ENCODE peak calls at places on chromosomes 11 and 22, in seven cellular contexts. One of them, this sample, is unnamed.

GRCh38 chr11:125449586-125449985 is 46.5 kb downstream of the FEZ1 start:
- DNase-seq in colonic mucosa: no peak
- DNase-seq in fibroblast of lung: no peak
- DNase-seq in CD8-positive, alpha-beta T cell: no peak
- DNase-seq in thyroid gland: no peak
- DNase-seq in lower lobe of right lung: no peak
- DNase-seq in GM23248: no peak
- DNase-seq in this sample: no peak

GRCh38 chr11:106399075-106399500 is 321.6 kb downstream of the AASDHPPT start:
- DNase-seq in GM23248: peak; percentile 99
- DNase-seq in CD8-positive, alpha-beta T cell: no peak
- DNase-seq in fibroblast of lung: peak; percentile 100
- DNase-seq in thyroid gland: no peak
- DNase-seq in colonic mucosa: no peak
- DNase-seq in lower lobe of right lung: no peak
- DNase-seq in this sample: peak; percentile 30

GRCh38 chr11:90229791-90230190 is 6.9 kb upstream of the CHORDC1 start:
- DNase-seq in thyroid gland: no peak
- DNase-seq in lower lobe of right lung: no peak
- DNase-seq in fibroblast of lung: peak; percentile 51
- DNase-seq in colonic mucosa: no peak
- DNase-seq in GM23248: peak; percentile 27
- DNase-seq in CD8-positive, alpha-beta T cell: no peak
- DNase-seq in this sample: no peak

GRCh38 chr11:95231881-95232605 is 1.0 kb upstream of the SESN3 start:
- DNase-seq in CD8-positive, alpha-beta T cell: peak; percentile 52
- DNase-seq in colonic mucosa: peak; percentile 72
- DNase-seq in fibroblast of lung: peak; percentile 78
- DNase-seq in thyroid gland: peak; percentile 63
- DNase-seq in GM23248: peak; percentile 82
- DNase-seq in lower lobe of right lung: peak; percentile 80
- DNase-seq in this sample: peak; percentile 82

GRCh38 chr22:41197808-41198585 is 7.1 kb upstream of the L3MBTL2 start:
- DNase-seq in lower lobe of right lung: peak; percentile 58
- DNase-seq in fibroblast of lung: peak; percentile 27
- DNase-seq in CD8-positive, alpha-beta T cell: no peak
- DNase-seq in thyroid gland: peak; percentile 31
- DNase-seq in GM23248: peak; percentile 63
- DNase-seq in colonic mucosa: peak; percentile 77
- DNase-seq in this sample: peak; percentile 32

GRCh38 chr11:20363500-20364411 is at the start of gene HTATIP2:
- DNase-seq in lower lobe of right lung: peak; percentile 81
- DNase-seq in fibroblast of lung: peak; percentile 49
- DNase-seq in colonic mucosa: peak; percentile 84
- DNase-seq in CD8-positive, alpha-beta T cell: peak; percentile 64
- DNase-seq in thyroid gland: peak; percentile 71
- DNase-seq in GM23248: peak; percentile 62
- DNase-seq in this sample: peak; percentile 65

GRCh38 chr22:50269573-50270301 is 443 bp downstream of the MAPK11 start:
- DNase-seq in CD8-positive, alpha-beta T cell: no peak
- DNase-seq in fibroblast of lung: peak; percentile 67
- DNase-seq in colonic mucosa: no peak
- DNase-seq in GM23248: peak; percentile 73
- DNase-seq in thyroid gland: peak; percentile 48
- DNase-seq in lower lobe of right lung: no peak
- DNase-seq in this sample: peak; percentile 43

GRCh38 chr11:66727282-66727882 is 1.6 kb downstream of the SPTBN2 start:
- DNase-seq in thyroid gland: peak; percentile 17
- DNase-seq in fibroblast of lung: peak; percentile 44
- DNase-seq in lower lobe of right lung: no peak
- DNase-seq in colonic mucosa: no peak
- DNase-seq in GM23248: peak; percentile 44
- DNase-seq in CD8-positive, alpha-beta T cell: no peak
- DNase-seq in this sample: peak; percentile 55

GRCh38 chr11:72553748-72554147 is 119.4 kb upstream of the CLPB start:
- DNase-seq in CD8-positive, alpha-beta T cell: no peak
- DNase-seq in lower lobe of right lung: no peak
- DNase-seq in fibroblast of lung: no peak
- DNase-seq in thyroid gland: no peak
- DNase-seq in colonic mucosa: no peak
- DNase-seq in GM23248: no peak
- DNase-seq in this sample: no peak

GRCh38 chr11:93000511-93001476 is 31.3 kb downstream of the MTNR1B start:
- DNase-seq in CD8-positive, alpha-beta T cell: no peak
- DNase-seq in thyroid gland: no peak
- DNase-seq in fibroblast of lung: peak; percentile 87
- DNase-seq in colonic mucosa: no peak
- DNase-seq in lower lobe of right lung: no peak
- DNase-seq in GM23248: peak; percentile 82
- DNase-seq in this sample: no peak

GRCh38 chr11:832529-833113 is at the start of gene CD151:
- DNase-seq in colonic mucosa: no peak
- DNase-seq in fibroblast of lung: peak; percentile 65
- DNase-seq in GM23248: peak; percentile 90
- DNase-seq in thyroid gland: peak; percentile 53
- DNase-seq in lower lobe of right lung: no peak
- DNase-seq in CD8-positive, alpha-beta T cell: peak; percentile 43
- DNase-seq in this sample: peak; percentile 66

GRCh38 chr11:2463766-2464277 is 19.0 kb downstream of the KCNQ1 start:
- DNase-seq in GM23248: no peak
- DNase-seq in lower lobe of right lung: no peak
- DNase-seq in CD8-positive, alpha-beta T cell: no peak
- DNase-seq in fibroblast of lung: no peak
- DNase-seq in colonic mucosa: no peak
- DNase-seq in thyroid gland: peak; percentile 69
- DNase-seq in this sample: no peak

GRCh38 chr11:31761636-31762035 is 49.5 kb downstream of the PAX6 start:
- DNase-seq in CD8-positive, alpha-beta T cell: no peak
- DNase-seq in thyroid gland: no peak
- DNase-seq in GM23248: no peak
- DNase-seq in colonic mucosa: no peak
- DNase-seq in lower lobe of right lung: no peak
- DNase-seq in fibroblast of lung: no peak
- DNase-seq in this sample: no peak

GRCh38 chr11:28756977-28757376 is 648.8 kb downstream of the METTL15 start:
- DNase-seq in GM23248: peak; percentile 63
- DNase-seq in fibroblast of lung: peak; percentile 95
- DNase-seq in thyroid gland: no peak
- DNase-seq in CD8-positive, alpha-beta T cell: no peak
- DNase-seq in colonic mucosa: no peak
- DNase-seq in lower lobe of right lung: no peak
- DNase-seq in this sample: no peak

GRCh38 chr11:117914398-117914761 is 14.8 kb downstream of the TMPRSS13 start:
- DNase-seq in thyroid gland: no peak
- DNase-seq in lower lobe of right lung: no peak
- DNase-seq in CD8-positive, alpha-beta T cell: no peak
- DNase-seq in GM23248: no peak
- DNase-seq in colonic mucosa: no peak
- DNase-seq in fibroblast of lung: no peak
- DNase-seq in this sample: no peak

GRCh38 chr11:115548878-115549528 is 44.8 kb upstream of the CADM1 start:
- DNase-seq in fibroblast of lung: no peak
- DNase-seq in lower lobe of right lung: no peak
- DNase-seq in colonic mucosa: peak; percentile 30
- DNase-seq in thyroid gland: no peak
- DNase-seq in GM23248: no peak
- DNase-seq in CD8-positive, alpha-beta T cell: no peak
- DNase-seq in this sample: peak; percentile 47

GRCh38 chr11:17504330-17505107 is 27.9 kb upstream of the ABCC8 start:
- DNase-seq in GM23248: peak; percentile 87
- DNase-seq in lower lobe of right lung: peak; percentile 87
- DNase-seq in thyroid gland: peak; percentile 90
- DNase-seq in CD8-positive, alpha-beta T cell: peak; percentile 66
- DNase-seq in fibroblast of lung: peak; percentile 45
- DNase-seq in colonic mucosa: peak; percentile 76
- DNase-seq in this sample: peak; percentile 90

GRCh38 chr11:62546244-62546936 is at the start of gene AHNAK:
- DNase-seq in CD8-positive, alpha-beta T cell: peak; percentile 57
- DNase-seq in thyroid gland: peak; percentile 88
- DNase-seq in GM23248: peak; percentile 90
- DNase-seq in lower lobe of right lung: peak; percentile 90
- DNase-seq in colonic mucosa: peak; percentile 92
- DNase-seq in fibroblast of lung: peak; percentile 70
- DNase-seq in this sample: peak; percentile 84

GRCh38 chr11:130478204-130478701 is 29.8 kb downstream of the ADAMTS15 start:
- DNase-seq in fibroblast of lung: peak; percentile 91
- DNase-seq in GM23248: peak; percentile 92
- DNase-seq in lower lobe of right lung: no peak
- DNase-seq in colonic mucosa: peak; percentile 66
- DNase-seq in thyroid gland: peak; percentile 73
- DNase-seq in CD8-positive, alpha-beta T cell: no peak
- DNase-seq in this sample: peak; percentile 58

DNA sequence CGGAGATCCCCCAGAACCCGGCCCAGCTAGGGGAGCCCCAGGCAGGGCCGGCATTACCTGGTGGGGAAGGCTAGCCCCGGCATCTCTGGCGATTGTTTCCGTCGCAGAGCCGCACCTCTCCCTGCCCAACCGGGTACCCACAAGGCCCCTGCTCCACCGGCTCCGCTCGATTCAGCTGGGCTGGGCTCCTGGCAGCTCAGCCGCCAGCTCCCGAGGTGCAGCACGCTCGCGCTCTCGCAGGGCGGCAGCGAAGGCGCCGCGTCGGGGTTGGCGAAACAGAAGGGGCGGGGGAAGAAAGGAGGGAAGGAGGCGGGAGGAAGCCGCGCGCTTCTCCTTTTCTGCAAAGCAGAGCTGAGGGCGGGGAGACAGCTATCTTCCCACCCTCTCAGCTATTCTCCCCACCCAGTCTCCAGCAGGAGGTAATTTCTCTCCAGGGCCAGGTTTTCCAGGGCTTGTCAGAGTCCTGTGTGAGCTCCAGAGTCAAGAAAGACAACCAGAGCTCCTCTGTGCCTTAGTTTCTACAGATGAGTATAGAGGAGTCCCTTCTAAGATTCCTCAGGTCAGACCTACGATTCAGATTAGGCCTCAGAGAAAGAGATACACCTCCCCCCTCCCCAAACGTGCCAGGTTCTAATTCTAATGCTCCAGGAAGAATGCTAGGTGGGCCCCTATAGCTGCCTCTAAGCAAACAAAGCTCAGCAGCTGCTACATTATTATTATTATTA is 62.0 kb downstream of the PAK1 start:
- DNase-seq in CD8-positive, alpha-beta T cell: peak; percentile 70
- DNase-seq in lower lobe of right lung: peak; percentile 93
- DNase-seq in fibroblast of lung: peak; percentile 90
- DNase-seq in thyroid gland: peak; percentile 93
- DNase-seq in GM23248: peak; percentile 95
- DNase-seq in colonic mucosa: peak; percentile 92
- DNase-seq in this sample: peak; percentile 81
- H3K27ac ChIP-seq in CD8-positive, alpha-beta T cell: peak overlapping the region; percentile 35
- H3K27ac ChIP-seq in lower lobe of right lung: peak overlapping the region; percentile 71
- H3K27ac ChIP-seq in fibroblast of lung: peak overlapping the region; percentile 53
- H3K27ac ChIP-seq in thyroid gland: peak overlapping the region; percentile 68
- H3K27ac ChIP-seq in GM23248: peak overlapping the region; percentile 27
- H3K27ac ChIP-seq in colonic mucosa: peak overlapping the region; percentile 59
- H3K27ac ChIP-seq in this sample: peak overlapping the region; percentile 5

GRCh38 chr22:47564651-47565050 is 802.2 kb downstream of the TBC1D22A start:
- DNase-seq in lower lobe of right lung: no peak
- DNase-seq in colonic mucosa: no peak
- DNase-seq in thyroid gland: no peak
- DNase-seq in CD8-positive, alpha-beta T cell: no peak
- DNase-seq in GM23248: no peak
- DNase-seq in fibroblast of lung: no peak
- DNase-seq in this sample: no peak
- H3K9me3 ChIP-seq in lower lobe of right lung: no peaks in the 10 kb centered on the region
- H3K9me3 ChIP-seq in colonic mucosa: no peaks in the 10 kb centered on the region
- H3K9me3 ChIP-seq in thyroid gland: no peaks in the 10 kb centered on the region
- H3K9me3 ChIP-seq in CD8-positive, alpha-beta T cell: no peaks in the 10 kb centered on the region
- H3K9me3 ChIP-seq in GM23248: no peaks in the 10 kb centered on the region
- H3K9me3 ChIP-seq in fibroblast of lung: no peaks in the 10 kb centered on the region
- H3K9me3 ChIP-seq in this sample: no peaks in the 10 kb centered on the region

GRCh38 chr22:27796829-27797792 is 4.4 kb downstream of the MN1 start:
- DNase-seq in GM23248: no peak
- DNase-seq in CD8-positive, alpha-beta T cell: no peak
- DNase-seq in lower lobe of right lung: no peak
- DNase-seq in colonic mucosa: no peak
- DNase-seq in thyroid gland: no peak
- DNase-seq in fibroblast of lung: peak; percentile 12
- DNase-seq in this sample: no peak

GRCh38 chr22:27794244-27794643 is 7.3 kb downstream of the MN1 start:
- DNase-seq in thyroid gland: no peak
- DNase-seq in CD8-positive, alpha-beta T cell: no peak
- DNase-seq in GM23248: no peak
- DNase-seq in fibroblast of lung: no peak
- DNase-seq in colonic mucosa: no peak
- DNase-seq in lower lobe of right lung: no peak
- DNase-seq in this sample: no peak

GRCh38 chr22:27797793-27798525 is 3.6 kb downstream of the MN1 start:
- DNase-seq in fibroblast of lung: peak; percentile 22
- DNase-seq in CD8-positive, alpha-beta T cell: no peak
- DNase-seq in colonic mucosa: no peak
- DNase-seq in lower lobe of right lung: no peak
- DNase-seq in GM23248: no peak
- DNase-seq in thyroid gland: no peak
- DNase-seq in this sample: no peak

GRCh38 chr22:27795053-27795452 is 6.5 kb downstream of the MN1 start:
- DNase-seq in GM23248: peak; percentile 35
- DNase-seq in colonic mucosa: no peak
- DNase-seq in fibroblast of lung: no peak
- DNase-seq in lower lobe of right lung: no peak
- DNase-seq in thyroid gland: no peak
- DNase-seq in CD8-positive, alpha-beta T cell: no peak
- DNase-seq in this sample: no peak

DNA sequence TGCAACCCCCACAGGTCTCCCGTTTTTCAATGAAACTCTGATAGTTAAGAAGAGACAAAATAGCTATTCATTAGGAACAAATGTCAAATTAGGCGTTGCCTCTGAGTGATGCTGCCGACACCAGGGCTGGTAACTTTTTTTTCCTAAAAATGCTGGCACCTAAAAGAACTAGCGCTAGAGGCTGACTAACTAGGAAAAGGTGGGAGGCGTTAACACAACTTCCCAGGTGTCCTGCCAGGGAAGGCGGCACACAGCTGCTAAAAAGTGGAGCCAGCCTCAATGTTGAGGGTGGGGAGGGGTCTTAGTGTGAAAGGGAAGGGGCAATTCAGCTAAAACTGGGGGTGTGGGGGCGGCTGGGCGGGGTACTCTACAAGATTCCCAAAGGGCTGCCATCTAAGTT is 5.4 kb downstream of the MN1 start:
- DNase-seq in colonic mucosa: no peak
- DNase-seq in CD8-positive, alpha-beta T cell: no peak
- DNase-seq in fibroblast of lung: no peak
- DNase-seq in thyroid gland: no peak
- DNase-seq in GM23248: peak; percentile 56
- DNase-seq in lower lobe of right lung: no peak
- DNase-seq in this sample: no peak
- H3K27ac ChIP-seq in colonic mucosa: no peak overlapping the region
- H3K27ac ChIP-seq in CD8-positive, alpha-beta T cell: no peak overlapping the region
- H3K27ac ChIP-seq in fibroblast of lung: no peak overlapping the region
- H3K27ac ChIP-seq in thyroid gland: no peak overlapping the region
- H3K27ac ChIP-seq in GM23248: no peak overlapping the region
- H3K27ac ChIP-seq in lower lobe of right lung: no peak overlapping the region
- H3K27ac ChIP-seq in this sample: no peak overlapping the region

DNA sequence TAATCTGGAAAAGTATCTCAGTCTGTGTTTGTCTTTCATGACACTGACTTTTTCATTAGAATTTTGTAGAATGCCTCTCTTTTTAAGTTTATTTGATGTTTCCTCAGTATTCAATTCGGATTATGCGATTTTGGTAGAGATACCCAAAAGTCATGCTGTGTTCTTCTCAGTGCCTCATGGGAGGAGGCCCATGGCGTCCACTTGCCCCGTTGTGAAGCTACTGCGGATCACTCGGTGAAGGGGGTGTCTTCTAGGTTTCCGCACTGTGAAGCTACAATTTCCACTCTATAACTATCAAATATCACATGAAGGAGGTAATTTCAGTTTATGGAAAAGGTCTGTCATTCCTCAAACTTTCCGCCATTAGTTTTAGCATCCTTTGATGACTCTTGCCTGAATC is 794.0 kb downstream of the TBC1D22A start:
- DNase-seq in thyroid gland: no peak
- DNase-seq in CD8-positive, alpha-beta T cell: no peak
- DNase-seq in colonic mucosa: no peak
- DNase-seq in GM23248: no peak
- DNase-seq in fibroblast of lung: no peak
- DNase-seq in lower lobe of right lung: no peak
- DNase-seq in this sample: no peak
- H3K9me3 ChIP-seq in thyroid gland: no peaks in the 10 kb centered on the region
- H3K9me3 ChIP-seq in CD8-positive, alpha-beta T cell: no peaks in the 10 kb centered on the region
- H3K9me3 ChIP-seq in colonic mucosa: no peaks in the 10 kb centered on the region
- H3K9me3 ChIP-seq in GM23248: no peaks in the 10 kb centered on the region
- H3K9me3 ChIP-seq in fibroblast of lung: no peaks in the 10 kb centered on the region
- H3K9me3 ChIP-seq in lower lobe of right lung: no peaks in the 10 kb centered on the region
- H3K9me3 ChIP-seq in this sample: no peaks in the 10 kb centered on the region

This sample was measured in body of pancreas.